ENCODE peak calls at places on chromosome 7, in five cellular contexts. One of them, this sample, is unnamed.

GRCh38 chr7:116528008-116528789 is 3.4 kb downstream of the CAV1 start:
- DNase-seq in GM06990: no peak
- DNase-seq in Karpas-422: no peak
- DNase-seq in CD8-positive, alpha-beta memory T cell: no peak
- DNase-seq in iPS-NIHi11: no peak
- DNase-seq in this sample: no peak

GRCh38 chr7:87113077-87113476 is 39.2 kb upstream of the DMTF1 start:
- DNase-seq in GM06990: no peak
- DNase-seq in Karpas-422: no peak
- DNase-seq in CD8-positive, alpha-beta memory T cell: no peak
- DNase-seq in iPS-NIHi11: no peak
- DNase-seq in this sample: no peak

GRCh38 chr7:150962743-150963399 is 15.2 kb downstream of the KCNH2 start:
- DNase-seq in GM06990: no peak
- DNase-seq in Karpas-422: peak
- DNase-seq in CD8-positive, alpha-beta memory T cell: peak
- DNase-seq in iPS-NIHi11: peak
- DNase-seq in this sample: no peak

GRCh38 chr7:28406192-28406591 is 6.1 kb upstream of the CREB5 start:
- DNase-seq in GM06990: no peak
- DNase-seq in Karpas-422: no peak
- DNase-seq in CD8-positive, alpha-beta memory T cell: no peak
- DNase-seq in iPS-NIHi11: peak
- DNase-seq in this sample: no peak

GRCh38 chr7:16999541-17000266 is 117.9 kb upstream of the AGR3 start:
- DNase-seq in GM06990: no peak
- DNase-seq in Karpas-422: no peak
- DNase-seq in CD8-positive, alpha-beta memory T cell: no peak
- DNase-seq in iPS-NIHi11: no peak
- DNase-seq in this sample: no peak

GRCh38 chr7:107999814-108000560 is 3.0 kb downstream of the LAMB1 start:
- DNase-seq in GM06990: no peak
- DNase-seq in Karpas-422: no peak
- DNase-seq in CD8-positive, alpha-beta memory T cell: no peak
- DNase-seq in iPS-NIHi11: no peak
- DNase-seq in this sample: no peak

GRCh38 chr7:141974831-141975230 is 1.3 kb upstream of the TAS2R38 start:
- DNase-seq in GM06990: no peak
- DNase-seq in Karpas-422: peak
- DNase-seq in CD8-positive, alpha-beta memory T cell: no peak
- DNase-seq in iPS-NIHi11: no peak
- DNase-seq in this sample: no peak

GRCh38 chr7:151711906-151712771 is 164.8 kb downstream of the PRKAG2 start:
- DNase-seq in GM06990: no peak
- DNase-seq in Karpas-422: no peak
- DNase-seq in CD8-positive, alpha-beta memory T cell: no peak
- DNase-seq in iPS-NIHi11: no peak
- DNase-seq in this sample: no peak

GRCh38 chr7:83005410-83005809 is 157.3 kb downstream of the PCLO start:
- DNase-seq in GM06990: no peak
- DNase-seq in Karpas-422: no peak
- DNase-seq in CD8-positive, alpha-beta memory T cell: no peak
- DNase-seq in iPS-NIHi11: no peak
- DNase-seq in this sample: peak

GRCh38 chr7:103951311-103951710 is 38.1 kb downstream of the RELN start:
- DNase-seq in GM06990: no peak
- DNase-seq in Karpas-422: no peak
- DNase-seq in CD8-positive, alpha-beta memory T cell: no peak
- DNase-seq in iPS-NIHi11: no peak
- DNase-seq in this sample: no peak

GRCh38 chr7:151745090-151745638 is 131.8 kb downstream of the PRKAG2 start:
- DNase-seq in GM06990: no peak
- DNase-seq in Karpas-422: peak
- DNase-seq in CD8-positive, alpha-beta memory T cell: no peak
- DNase-seq in iPS-NIHi11: no peak
- DNase-seq in this sample: no peak

GRCh38 chr7:2817456-2817855 is 26.7 kb downstream of the GNA12 start:
- DNase-seq in GM06990: no peak
- DNase-seq in Karpas-422: no peak
- DNase-seq in CD8-positive, alpha-beta memory T cell: no peak
- DNase-seq in iPS-NIHi11: no peak
- DNase-seq in this sample: no peak

GRCh38 chr7:154336295-154336694 is 284.1 kb downstream of the DPP6 start:
- DNase-seq in GM06990: no peak
- DNase-seq in Karpas-422: no peak
- DNase-seq in CD8-positive, alpha-beta memory T cell: no peak
- DNase-seq in iPS-NIHi11: no peak
- DNase-seq in this sample: no peak

GRCh38 chr7:14836571-14837189 is 65.9 kb downstream of the DGKB start:
- DNase-seq in GM06990: no peak
- DNase-seq in Karpas-422: no peak
- DNase-seq in CD8-positive, alpha-beta memory T cell: no peak
- DNase-seq in iPS-NIHi11: peak
- DNase-seq in this sample: peak

GRCh38 chr7:107564553-107565298 is 955 bp downstream of the DUS4L start:
- DNase-seq in GM06990: no peak
- DNase-seq in Karpas-422: peak
- DNase-seq in CD8-positive, alpha-beta memory T cell: no peak
- DNase-seq in iPS-NIHi11: no peak
- DNase-seq in this sample: no peak

GRCh38 chr7:88243345-88243909 is 23.6 kb upstream of the SRI start:
- DNase-seq in GM06990: peak
- DNase-seq in Karpas-422: peak
- DNase-seq in CD8-positive, alpha-beta memory T cell: no peak
- DNase-seq in iPS-NIHi11: peak
- DNase-seq in this sample: no peak

GRCh38 chr7:2944729-2945128 is 98.9 kb downstream of the CARD11 start:
- DNase-seq in GM06990: no peak
- DNase-seq in Karpas-422: no peak
- DNase-seq in CD8-positive, alpha-beta memory T cell: peak
- DNase-seq in iPS-NIHi11: no peak
- DNase-seq in this sample: no peak

GRCh38 chr7:130441408-130441854 is 615 bp upstream of the CEP41 start:
- DNase-seq in GM06990: no peak
- DNase-seq in Karpas-422: peak
- DNase-seq in CD8-positive, alpha-beta memory T cell: no peak
- DNase-seq in iPS-NIHi11: peak
- DNase-seq in this sample: peak

This sample was measured in NT2/D1.